ENCODE peak calls at places on chromosomes 12 and 14, in six cellular contexts. One of them, this sample, is unnamed.

GRCh38 chr12:15336772-15337553 is 14.7 kb downstream of the PTPRO start:
- DNase-seq in activated T-helper 1 cell treated with anti-CD3 and anti-CD28 coated beads, Interleukin-12 subunit alpha, Interleukin-12 subunit beta, Interleukin-2, Interleukin-4 antibody, amounts not matched to agents 30 ng/mL and 10 ng/mL and 1 ng/mL, durations not matched to agents 14 hours and 24 hours and 36 hours: no peak
- DNase-seq in mucosa of descending colon: no peak
- DNase-seq in HT-29: no peak
- DNase-seq in activated CD8-positive, alpha-beta T cell treated with anti-CD3 and anti-CD28 coated beads for 36 hours: no peak
- DNase-seq in fibroblast of mammary gland: peak
- DNase-seq in this sample: no peak

GRCh38 chr14:88791629-88792571 is 853 bp downstream of the EML5 start:
- DNase-seq in activated T-helper 1 cell treated with anti-CD3 and anti-CD28 coated beads, Interleukin-12 subunit alpha, Interleukin-12 subunit beta, Interleukin-2, Interleukin-4 antibody, amounts not matched to agents 30 ng/mL and 10 ng/mL and 1 ng/mL, durations not matched to agents 14 hours and 24 hours and 36 hours: peak
- DNase-seq in mucosa of descending colon: peak
- DNase-seq in HT-29: no peak
- DNase-seq in activated CD8-positive, alpha-beta T cell treated with anti-CD3 and anti-CD28 coated beads for 36 hours: peak
- DNase-seq in fibroblast of mammary gland: no peak
- DNase-seq in this sample: no peak

GRCh38 chr12:27015730-27016076 is 1.5 kb upstream of the TM7SF3 start:
- DNase-seq in activated T-helper 1 cell treated with anti-CD3 and anti-CD28 coated beads, Interleukin-12 subunit alpha, Interleukin-12 subunit beta, Interleukin-2, Interleukin-4 antibody, amounts not matched to agents 30 ng/mL and 10 ng/mL and 1 ng/mL, durations not matched to agents 14 hours and 24 hours and 36 hours: no peak
- DNase-seq in mucosa of descending colon: no peak
- DNase-seq in HT-29: peak
- DNase-seq in activated CD8-positive, alpha-beta T cell treated with anti-CD3 and anti-CD28 coated beads for 36 hours: no peak
- DNase-seq in fibroblast of mammary gland: peak
- DNase-seq in this sample: no peak

GRCh38 chr12:62772556-62772955 is 162.4 kb downstream of the PPM1H start:
- DNase-seq in activated T-helper 1 cell treated with anti-CD3 and anti-CD28 coated beads, Interleukin-12 subunit alpha, Interleukin-12 subunit beta, Interleukin-2, Interleukin-4 antibody, amounts not matched to agents 30 ng/mL and 10 ng/mL and 1 ng/mL, durations not matched to agents 14 hours and 24 hours and 36 hours: no peak
- DNase-seq in mucosa of descending colon: no peak
- DNase-seq in HT-29: no peak
- DNase-seq in activated CD8-positive, alpha-beta T cell treated with anti-CD3 and anti-CD28 coated beads for 36 hours: no peak
- DNase-seq in fibroblast of mammary gland: peak
- DNase-seq in this sample: no peak

GRCh38 chr14:90487031-90487430 is 90.2 kb downstream of the CALM1 start:
- DNase-seq in activated T-helper 1 cell treated with anti-CD3 and anti-CD28 coated beads, Interleukin-12 subunit alpha, Interleukin-12 subunit beta, Interleukin-2, Interleukin-4 antibody, amounts not matched to agents 30 ng/mL and 10 ng/mL and 1 ng/mL, durations not matched to agents 14 hours and 24 hours and 36 hours: no peak
- DNase-seq in mucosa of descending colon: no peak
- DNase-seq in HT-29: no peak
- DNase-seq in activated CD8-positive, alpha-beta T cell treated with anti-CD3 and anti-CD28 coated beads for 36 hours: no peak
- DNase-seq in fibroblast of mammary gland: no peak
- DNase-seq in this sample: no peak

GRCh38 chr14:98731701-98732100 is 540.3 kb downstream of the BCL11B start:
- DNase-seq in activated T-helper 1 cell treated with anti-CD3 and anti-CD28 coated beads, Interleukin-12 subunit alpha, Interleukin-12 subunit beta, Interleukin-2, Interleukin-4 antibody, amounts not matched to agents 30 ng/mL and 10 ng/mL and 1 ng/mL, durations not matched to agents 14 hours and 24 hours and 36 hours: no peak
- DNase-seq in mucosa of descending colon: no peak
- DNase-seq in HT-29: no peak
- DNase-seq in activated CD8-positive, alpha-beta T cell treated with anti-CD3 and anti-CD28 coated beads for 36 hours: no peak
- DNase-seq in fibroblast of mammary gland: no peak
- DNase-seq in this sample: no peak

GRCh38 chr12:60281522-60281921 is 685.7 kb downstream of the SLC16A7 start:
- DNase-seq in activated T-helper 1 cell treated with anti-CD3 and anti-CD28 coated beads, Interleukin-12 subunit alpha, Interleukin-12 subunit beta, Interleukin-2, Interleukin-4 antibody, amounts not matched to agents 30 ng/mL and 10 ng/mL and 1 ng/mL, durations not matched to agents 14 hours and 24 hours and 36 hours: no peak
- DNase-seq in mucosa of descending colon: peak
- DNase-seq in HT-29: no peak
- DNase-seq in activated CD8-positive, alpha-beta T cell treated with anti-CD3 and anti-CD28 coated beads for 36 hours: no peak
- DNase-seq in fibroblast of mammary gland: no peak
- DNase-seq in this sample: no peak

GRCh38 chr12:45666452-45667215 is 62.9 kb upstream of the ARID2 start:
- DNase-seq in activated T-helper 1 cell treated with anti-CD3 and anti-CD28 coated beads, Interleukin-12 subunit alpha, Interleukin-12 subunit beta, Interleukin-2, Interleukin-4 antibody, amounts not matched to agents 30 ng/mL and 10 ng/mL and 1 ng/mL, durations not matched to agents 14 hours and 24 hours and 36 hours: no peak
- DNase-seq in mucosa of descending colon: no peak
- DNase-seq in HT-29: no peak
- DNase-seq in activated CD8-positive, alpha-beta T cell treated with anti-CD3 and anti-CD28 coated beads for 36 hours: peak
- DNase-seq in fibroblast of mammary gland: peak
- DNase-seq in this sample: no peak

GRCh38 chr14:100653409-100653808 is 66.2 kb upstream of the BEGAIN start:
- DNase-seq in activated T-helper 1 cell treated with anti-CD3 and anti-CD28 coated beads, Interleukin-12 subunit alpha, Interleukin-12 subunit beta, Interleukin-2, Interleukin-4 antibody, amounts not matched to agents 30 ng/mL and 10 ng/mL and 1 ng/mL, durations not matched to agents 14 hours and 24 hours and 36 hours: peak
- DNase-seq in mucosa of descending colon: no peak
- DNase-seq in HT-29: no peak
- DNase-seq in activated CD8-positive, alpha-beta T cell treated with anti-CD3 and anti-CD28 coated beads for 36 hours: peak
- DNase-seq in fibroblast of mammary gland: no peak
- DNase-seq in this sample: no peak

GRCh38 chr12:124713436-124714082 is 146.1 kb upstream of the NCOR2 start:
- DNase-seq in activated T-helper 1 cell treated with anti-CD3 and anti-CD28 coated beads, Interleukin-12 subunit alpha, Interleukin-12 subunit beta, Interleukin-2, Interleukin-4 antibody, amounts not matched to agents 30 ng/mL and 10 ng/mL and 1 ng/mL, durations not matched to agents 14 hours and 24 hours and 36 hours: peak
- DNase-seq in mucosa of descending colon: no peak
- DNase-seq in HT-29: no peak
- DNase-seq in activated CD8-positive, alpha-beta T cell treated with anti-CD3 and anti-CD28 coated beads for 36 hours: peak
- DNase-seq in fibroblast of mammary gland: peak
- DNase-seq in this sample: peak